ENCODE peak calls at places on chromosomes 13 and 19, in ten cellular contexts. C is GM12892; Q is suprapubic skin; A is iPS-NIHi11; M is GM03348; V is lower leg skin; Z is CD8-positive, alpha-beta memory T cell; O is amniotic stem cell; Y is epithelial cell of proximal tubule; W is HFF-Myc. N is an unnamed sample.

GRCh38 chr13:92649140-92649813 is 577.3 kb upstream of the GPC6 start:
- DNase-seq in C (no peak), Q (no peak), A (no peak), M (no peak), V (no peak), Z (no peak), O (no peak), Y (no peak), W (no peak), N (no peak)

GRCh38 chr19:51473009-51473707 is 5.2 kb upstream of the CEACAM18 start:
- DNase-seq in C (peak; percentile 41), Q (peak; percentile 87), A (peak; percentile 75), M (peak; percentile 83), V (peak; percentile 94), Z (peak; percentile 56), O (peak; percentile 59), Y (no peak), W (peak; percentile 27), N (peak; percentile 69)

GRCh38 chr13:29936051-29936813 is 85.8 kb upstream of the UBL3 start:
- DNase-seq in C (no peak), Q (no peak), A (no peak), M (no peak), V (no peak), Z (peak; percentile 21), O (no peak), Y (no peak), W (no peak), N (no peak)

GRCh38 chr19:2097330-2098327 is 914 bp downstream of the IZUMO4 start:
- DNase-seq in C (peak; percentile 62), Q (no peak), A (no peak), M (no peak), V (no peak), Z (no peak), O (no peak), Y (no peak), W (no peak), N (no peak)

GRCh38 chr19:31676271-31677004 is 327.2 kb upstream of the TSHZ3 start:
- DNase-seq in C (no peak), Q (no peak), A (peak; percentile 62), M (no peak), V (no peak), Z (no peak), O (no peak), Y (no peak), W (no peak), N (no peak)

GRCh38 chr13:24071423-24072075 is 89.0 kb upstream of the SPATA13 start:
- DNase-seq in C (no peak), Q (no peak), A (no peak), M (peak; percentile 72), V (no peak), Z (no peak), O (peak; percentile 1), Y (no peak), W (peak; percentile 42), N (peak; percentile 51)

GRCh38 chr13:113851826-113852535 is 11.9 kb downstream of the GAS6 start:
- DNase-seq in C (peak; percentile 9), Q (peak; percentile 45), A (no peak), M (no peak), V (peak; percentile 78), Z (no peak), O (no peak), Y (no peak), W (no peak), N (no peak)

GRCh38 chr13:113666951-113667701 is at the start of gene GRK1:
- DNase-seq in C (no peak), Q (peak; percentile 57), A (no peak), M (no peak), V (peak; percentile 81), Z (no peak), O (no peak), Y (no peak), W (no peak), N (no peak)

GRCh38 chr19:2315818-2316353 is 7.9 kb upstream of the LINGO3 start:
- DNase-seq in C (no peak), Q (no peak), A (peak; percentile 75), M (peak; percentile 79), V (no peak), Z (no peak), O (no peak), Y (no peak), W (no peak), N (no peak)

GRCh38 chr13:34246511-34246910 is 428.6 kb downstream of the RFC3 start:
- DNase-seq in C (no peak), Q (no peak), A (no peak), M (no peak), V (no peak), Z (no peak), O (no peak), Y (peak; percentile 1), W (no peak), N (peak; percentile 80)

GRCh38 chr13:24651718-24652345 is 28.4 kb upstream of the ATP12A start:
- DNase-seq in C (no peak), Q (no peak), A (no peak), M (no peak), V (peak; percentile 77), Z (no peak), O (no peak), Y (no peak), W (no peak), N (peak; percentile 93)

GRCh38 chr13:95740921-95741320 is 64.0 kb downstream of the DNAJC3 start:
- DNase-seq in C (no peak), Q (no peak), A (no peak), M (no peak), V (no peak), Z (no peak), O (no peak), Y (no peak), W (no peak), N (no peak)

GRCh38 chr13:30364876-30365275 is 57.4 kb upstream of the UBE2L5 start:
- DNase-seq in C (no peak), Q (no peak), A (no peak), M (peak; percentile 43), V (peak; percentile 63), Z (no peak), O (peak; percentile 15), Y (peak; percentile 40), W (no peak), N (no peak)

GRCh38 chr19:37220383-37220782 is 2.4 kb downstream of the ZNF383 start:
- DNase-seq in C (no peak), Q (no peak), A (no peak), M (no peak), V (no peak), Z (no peak), O (no peak), Y (no peak), W (no peak), N (no peak)

GRCh38 chr19:6100284-6100915 is 9.9 kb downstream of the RFX2 start:
- DNase-seq in C (no peak), Q (no peak), A (no peak), M (no peak), V (no peak), Z (peak; percentile 36), O (no peak), Y (no peak), W (no peak), N (no peak)

GRCh38 chr19:13132471-13133166 is 14.6 kb downstream of the NACC1 start:
- DNase-seq in C (no peak), Q (no peak), A (no peak), M (peak; percentile 80), V (no peak), Z (no peak), O (no peak), Y (no peak), W (no peak), N (no peak)

GRCh38 chr19:43820098-43820860 is 6.8 kb upstream of the ZNF283 start:
- DNase-seq in C (no peak), Q (no peak), A (no peak), M (peak; percentile 34), V (no peak), Z (peak; percentile 16), O (no peak), Y (no peak), W (no peak), N (peak; percentile 62)

GRCh38 chr19:36528921-36529518 is 949 bp upstream of the ZNF260 start:
- DNase-seq in C (peak; percentile 29), Q (no peak), A (peak; percentile 38), M (peak; percentile 25), V (no peak), Z (no peak), O (no peak), Y (no peak), W (no peak), N (no peak)

GRCh38 chr13:49670828-49671227 is 20.5 kb downstream of the EBPL start:
- DNase-seq in C (no peak), Q (no peak), A (no peak), M (no peak), V (no peak), Z (no peak), O (no peak), Y (no peak), W (no peak), N (no peak)

GRCh38 chr19:964761-965694 is 19.1 kb upstream of the WDR18 start:
- DNase-seq in C (no peak), Q (no peak), A (no peak), M (no peak), V (no peak), Z (no peak), O (no peak), Y (no peak), W (no peak), N (peak; percentile 40)

GRCh38 chr13:21537105-21537504 is 66.9 kb downstream of the MICU2 start:
- DNase-seq in C (no peak), Q (no peak), A (no peak), M (peak; percentile 19), V (no peak), Z (no peak), O (no peak), Y (no peak), W (no peak), N (peak; percentile 6)

GRCh38 chr19:33373701-33374405 is at the start of gene CEBPG:
- DNase-seq in C (no peak), Q (no peak), A (peak; percentile 78), M (peak; percentile 91), V (peak; percentile 89), Z (no peak), O (peak; percentile 30), Y (no peak), W (no peak), N (peak; percentile 54)

GRCh38 chr13:21813844-21814243 is 143.0 kb downstream of the FGF9 start:
- DNase-seq in C (no peak), Q (no peak), A (no peak), M (no peak), V (no peak), Z (no peak), O (no peak), Y (no peak), W (no peak), N (peak; percentile 2)

GRCh38 chr19:35318679-35319448 is 10.1 kb upstream of the CD22 start:
- DNase-seq in C (peak; percentile 13), Q (no peak), A (peak; percentile 22), M (peak; percentile 81), V (peak; percentile 95), Z (no peak), O (no peak), Y (peak; percentile 43), W (peak; percentile 56), N (peak; percentile 69)

GRCh38 chr13:114025432-114026127 is 51.7 kb upstream of the C13orf46 start:
- DNase-seq in C (no peak), Q (no peak), A (no peak), M (peak; percentile 79), V (no peak), Z (no peak), O (no peak), Y (no peak), W (peak; percentile 27), N (no peak)

GRCh38 chr13:53198699-53199098 is 170.1 kb downstream of the OLFM4 start:
- DNase-seq in C (no peak), Q (no peak), A (no peak), M (no peak), V (no peak), Z (no peak), O (no peak), Y (no peak), W (no peak), N (no peak)

GRCh38 chr13:85212692-85213091 is 586.5 kb downstream of the SLITRK6 start:
- DNase-seq in C (no peak), Q (no peak), A (no peak), M (no peak), V (no peak), Z (no peak), O (no peak), Y (no peak), W (no peak), N (no peak)

GRCh38 chr19:32372726-32373613 is 27.6 kb downstream of the ZNF507 start:
- DNase-seq in C (no peak), Q (no peak), A (no peak), M (no peak), V (no peak), Z (no peak), O (no peak), Y (no peak), W (no peak), N (no peak)

N was measured in epithelial cell of esophagus.